ENCODE peak calls at places on chromosomes 16 and 17, in ten cellular contexts. L, P, Z, T, R, I, W, U, Y and B are unnamed samples. For H3K27me3, the result is how much of the 10 kb centered on the place peaks cover.

GRCh38 chr17:82241926-82242697 is 13.3 kb downstream of the SLC16A3 start:
- DNase-seq in L (no peak), P (peak), Z (no peak), T (peak), R (no peak), I (peak), W (no peak), U (no peak), Y (no peak), B (no peak)

GRCh38 chr16:87806246-87806607 is 40.4 kb upstream of the KLHDC4 start:
- DNase-seq in L (no peak), P (peak), Z (peak), T (no peak), R (no peak), I (no peak), W (no peak), U (peak), Y (no peak), B (no peak)

GRCh38 chr16:1794908-1795666 is 1.6 kb upstream of the IGFALS start:
- DNase-seq in L (no peak), P (no peak), Z (no peak), T (peak), R (no peak), I (no peak), W (no peak), U (no peak), Y (no peak), B (peak)

GRCh38 chr17:2723997-2724782 is 12.6 kb upstream of the CLUH start:
- DNase-seq in L (peak), P (peak), Z (no peak), T (peak), R (no peak), I (no peak), W (peak), U (no peak), Y (no peak), B (no peak)

GRCh38 chr16:52346709-52347108 is 200.2 kb downstream of the TOX3 start:
- DNase-seq in L (no peak), P (no peak), Z (no peak), T (no peak), R (no peak), I (no peak), W (no peak), U (no peak), Y (no peak), B (no peak)

GRCh38 chr16:73956592-73957495 is 339.8 kb upstream of the PSMD7 start:
- DNase-seq in L (peak), P (peak), Z (peak), T (no peak), R (peak), I (peak), W (peak), U (peak), Y (no peak), B (peak)

GRCh38 chr16:72769876-72770275 is 278.1 kb downstream of the ZFHX3 start:
- DNase-seq in L (no peak), P (no peak), Z (no peak), T (no peak), R (no peak), I (no peak), W (no peak), U (no peak), Y (no peak), B (no peak)

GRCh38 chr16:1066584-1067172 is 5.9 kb upstream of the SSTR5 start:
- DNase-seq in L (no peak), P (no peak), Z (no peak), T (no peak), R (no peak), I (no peak), W (no peak), U (no peak), Y (no peak), B (no peak)

GRCh38 chr16:83903739-83904138 is 4.8 kb downstream of the MLYCD start:
- DNase-seq in L (no peak), P (peak), Z (no peak), T (no peak), R (no peak), I (no peak), W (no peak), U (no peak), Y (no peak), B (no peak)

GRCh38 chr16:30092373-30093010 is 768 bp upstream of the TBX6 start:
- DNase-seq in L (peak), P (peak), Z (peak), T (peak), R (peak), I (peak), W (peak), U (peak), Y (peak), B (peak)

GRCh38 chr17:81542431-81543338 is 9.5 kb downstream of the FAAP100 start:
- DNase-seq in L (no peak), P (no peak), Z (no peak), T (no peak), R (no peak), I (no peak), W (no peak), U (no peak), Y (no peak), B (no peak)

GRCh38 chr16:8567355-8568230 is 22.7 kb downstream of the TMEM114 start:
- DNase-seq in L (peak), P (peak), Z (peak), T (peak), R (peak), I (peak), W (peak), U (peak), Y (peak), B (peak)

GRCh38 chr16:1723450-1724147 is 17.6 kb downstream of the MAPK8IP3 start:
- DNase-seq in L (peak), P (peak), Z (no peak), T (no peak), R (no peak), I (no peak), W (peak), U (peak), Y (no peak), B (peak)

GRCh38 chr17:79862771-79863440 is 23.7 kb upstream of the CBX4 start:
- DNase-seq in L (no peak), P (no peak), Z (no peak), T (no peak), R (no peak), I (no peak), W (no peak), U (no peak), Y (no peak), B (no peak)

GRCh38 chr16:784431-784830 is 3.8 kb downstream of the RPUSD1 start:
- DNase-seq in L (no peak), P (no peak), Z (no peak), T (no peak), R (no peak), I (no peak), W (no peak), U (no peak), Y (no peak), B (no peak)

GRCh38 chr16:31083981-31084380 is 4.8 kb downstream of the PRSS53 start:
- DNase-seq in L (no peak), P (no peak), Z (no peak), T (no peak), R (no peak), I (no peak), W (no peak), U (no peak), Y (no peak), B (no peak)

DNA sequence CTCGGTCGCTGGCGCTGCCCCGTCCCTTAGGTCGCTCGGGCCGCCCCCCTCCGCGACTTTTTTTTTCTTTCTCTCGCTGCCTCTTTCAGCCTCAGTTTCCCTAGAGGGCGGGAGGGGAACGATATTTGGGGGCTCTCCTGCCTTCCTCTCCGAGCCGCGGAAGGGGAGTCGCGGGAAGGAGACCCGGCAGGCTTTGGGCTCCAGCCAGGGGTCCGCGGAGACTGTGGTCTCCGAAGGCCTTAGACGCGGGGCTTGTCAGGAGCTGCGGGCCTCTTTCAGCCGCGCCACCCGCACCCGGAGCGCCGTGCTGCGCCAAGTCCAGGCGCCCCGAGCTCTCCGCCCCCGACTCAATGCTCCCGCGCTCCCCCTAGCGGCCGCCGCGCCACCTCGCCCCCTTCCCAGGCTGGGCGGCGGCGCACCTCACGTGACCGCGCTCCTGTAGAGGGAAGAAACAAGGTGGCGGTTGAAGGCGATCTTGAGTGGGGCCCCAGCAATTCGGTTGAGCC is at the start of gene LRRC37B:
- DNase-seq in L (peak), P (peak), Z (peak), T (peak), R (peak), I (peak), W (peak), U (peak), Y (peak), B (peak)
- TF ChIP-seq POLR2AphosphoS5 in L (peak), P (peak), Z (peak), T (no peak), R (no peak), I (peak), W (peak), U (peak), Y (peak), B (peak)

DNA sequence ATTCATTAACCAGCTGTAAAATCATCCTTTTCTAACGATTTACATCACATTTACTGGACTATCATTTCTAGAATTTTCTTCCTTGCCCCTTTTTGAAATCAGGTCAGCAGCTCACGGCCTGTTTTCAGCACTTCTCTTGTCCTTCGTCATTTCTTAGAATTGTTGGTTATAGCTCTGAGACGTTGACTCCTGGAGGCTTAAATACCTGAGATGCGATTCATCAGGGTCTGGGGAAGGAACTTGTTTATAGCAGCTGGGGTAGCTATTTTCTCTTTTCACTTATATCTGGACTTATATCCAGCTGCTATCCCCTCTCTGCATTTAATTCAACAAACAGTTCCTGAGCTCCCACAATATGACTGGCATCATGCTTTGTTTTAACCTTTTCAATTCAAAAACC is 338.7 kb upstream of the TNRC6C start:
- DNase-seq in L (no peak), P (no peak), Z (no peak), T (no peak), R (no peak), I (no peak), W (no peak), U (no peak), Y (no peak), B (no peak)
- H3K27me3 ChIP-seq in L (under half), P (under half), Z (under half), T (under half), R (under half), I (under half), W (under half), U (under half), Y (under half), B (under half)

DNA sequence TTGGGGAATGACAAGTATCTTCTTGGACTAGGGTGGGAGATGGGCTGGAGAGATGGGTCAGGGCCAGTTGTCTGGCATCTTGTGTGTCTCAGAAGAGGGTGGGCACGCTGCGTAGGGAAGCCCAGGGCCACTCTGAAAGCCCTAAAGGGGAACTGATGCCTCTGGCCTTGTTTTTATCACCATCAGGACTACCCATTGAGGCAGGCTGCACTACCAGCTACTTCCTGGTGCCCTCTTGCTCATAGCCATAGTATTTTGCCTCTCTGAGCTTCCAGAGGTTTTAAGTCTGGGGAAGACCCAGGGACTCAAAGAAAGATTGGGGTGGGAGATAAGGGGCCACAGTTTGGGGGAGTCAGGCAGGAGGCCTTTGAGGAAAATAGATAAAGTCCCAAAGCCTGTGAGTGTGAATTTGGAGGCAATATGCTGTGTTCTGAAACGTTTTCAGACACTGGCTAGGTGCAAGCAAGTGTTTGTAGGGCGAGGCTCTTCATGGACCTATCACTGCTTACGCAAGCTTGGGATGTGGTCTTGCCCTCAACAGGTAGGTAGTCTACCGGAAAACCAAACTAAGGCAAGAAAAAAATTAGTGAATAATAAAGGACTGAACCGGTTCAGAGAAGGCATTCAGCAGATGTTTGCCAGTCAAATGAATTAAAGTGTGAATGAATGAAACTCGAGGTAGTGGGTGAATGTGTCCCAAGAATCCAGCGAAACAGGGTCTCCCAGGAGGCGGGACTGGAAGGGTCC is 688 bp upstream of the ITGB3 start:
- DNase-seq in L (peak), P (no peak), Z (no peak), T (no peak), R (no peak), I (no peak), W (no peak), U (no peak), Y (no peak), B (no peak)
- H3K4me3 ChIP-seq in L (peak), P (no peak), Z (peak), T (peak), R (peak), I (peak), W (peak), U (peak), Y (peak), B (peak)

GRCh38 chr16:67245674-67246080 is 1.6 kb downstream of the FHOD1 start:
- DNase-seq in L (no peak), P (no peak), Z (no peak), T (no peak), R (no peak), I (no peak), W (no peak), U (no peak), Y (no peak), B (no peak)

GRCh38 chr16:67243481-67243880 is 3.8 kb downstream of the FHOD1 start:
- DNase-seq in L (no peak), P (no peak), Z (no peak), T (no peak), R (no peak), I (no peak), W (no peak), U (no peak), Y (no peak), B (no peak)

GRCh38 chr16:67246081-67246944 is 968 bp downstream of the FHOD1 start:
- DNase-seq in L (peak), P (peak), Z (peak), T (peak), R (no peak), I (no peak), W (peak), U (peak), Y (no peak), B (peak)

GRCh38 chr16:67245189-67245585 is 2.1 kb downstream of the FHOD1 start:
- DNase-seq in L (no peak), P (no peak), Z (no peak), T (no peak), R (no peak), I (no peak), W (no peak), U (no peak), Y (no peak), B (no peak)

DNA sequence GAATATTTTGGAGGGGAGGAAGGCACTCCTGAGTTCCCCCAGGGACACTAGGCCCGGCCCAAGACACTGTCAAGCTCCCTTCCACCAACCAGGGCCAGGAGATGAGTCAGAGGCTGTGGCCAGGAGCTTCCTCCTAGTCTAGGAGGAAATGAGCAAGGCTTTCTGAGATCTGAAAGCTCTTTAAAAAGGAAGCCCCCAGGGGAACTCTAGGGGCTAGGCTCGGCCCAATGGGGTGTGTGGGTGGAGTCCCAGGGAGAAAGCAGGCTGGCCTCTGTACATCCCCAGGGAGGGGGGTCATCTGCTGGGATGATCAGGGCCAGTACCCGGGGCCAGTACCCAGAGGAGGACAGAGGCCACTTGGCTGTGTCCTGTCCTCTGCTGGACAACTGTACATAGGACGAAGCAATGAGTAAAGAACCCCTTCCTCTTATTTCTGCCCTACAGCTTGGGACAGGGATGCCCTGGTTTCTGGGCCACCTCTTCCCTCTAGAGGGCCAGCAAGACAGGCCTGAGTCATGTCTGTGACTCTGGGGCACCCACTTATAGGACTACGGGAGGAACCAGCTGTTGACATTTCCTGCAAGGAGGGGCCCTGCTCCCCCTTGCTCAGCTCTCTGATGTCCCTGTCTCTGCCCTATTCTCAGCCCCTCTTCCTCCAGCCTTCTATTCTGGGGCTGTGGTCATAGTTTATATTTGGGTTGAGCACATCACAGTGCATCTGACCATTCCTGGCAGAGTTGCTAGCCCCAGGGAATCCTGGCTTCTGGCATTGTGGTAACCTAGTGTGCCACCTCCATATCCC is 2.7 kb downstream of the FHOD1 start:
- DNase-seq in L (no peak), P (peak), Z (peak), T (peak), R (peak), I (no peak), W (no peak), U (peak), Y (no peak), B (no peak)
- TF ChIP-seq POLR2AphosphoS5 in L (no peak), P (no peak), Z (peak), T (no peak), R (peak), I (no peak), W (no peak), U (peak), Y (peak), B (no peak)

GRCh38 chr16:88982286-88983084 is 5.5 kb upstream of the CBFA2T3 start:
- DNase-seq in L (no peak), P (no peak), Z (no peak), T (no peak), R (no peak), I (no peak), W (no peak), U (no peak), Y (no peak), B (no peak)
- H3K27me3 ChIP-seq in L (under half), P (under half), Z (under half), T (half or more), R (under half), I (under half), W (under half), U (under half), Y (under half), B (under half)

GRCh38 chr17:74861554-74862107 is 1.9 kb upstream of the GRIN2C start:
- DNase-seq in L (peak), P (no peak), Z (no peak), T (no peak), R (no peak), I (no peak), W (peak), U (no peak), Y (no peak), B (no peak)
- H3K4me3 ChIP-seq in L (peak), P (no peak), Z (no peak), T (peak), R (no peak), I (no peak), W (peak), U (peak), Y (peak), B (no peak)

DNA sequence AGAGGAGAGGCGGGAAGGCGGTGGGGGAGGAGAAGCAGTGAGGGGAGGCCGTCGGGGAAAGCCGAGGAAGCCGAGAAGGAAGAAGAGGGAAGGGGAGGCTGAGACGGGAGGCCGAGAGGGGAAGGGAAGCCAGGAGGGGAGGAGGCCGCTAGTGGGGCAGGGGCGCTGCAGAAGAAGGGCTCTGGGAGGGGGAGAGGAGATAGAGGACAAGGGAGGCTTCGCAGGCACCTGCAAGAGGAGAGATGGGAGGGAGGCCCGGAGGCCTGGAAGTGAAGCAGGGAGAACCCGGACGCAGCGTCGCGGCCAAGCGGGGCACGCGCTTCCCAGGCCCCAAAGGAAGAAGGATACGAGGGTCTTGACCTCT is 2.3 kb downstream of the C17orf58 start:
- DNase-seq in L (peak), P (no peak), Z (no peak), T (peak), R (no peak), I (no peak), W (peak), U (no peak), Y (no peak), B (no peak)
- TF ChIP-seq POLR2AphosphoS5 in L (no peak), P (no peak), Z (no peak), T (no peak), R (no peak), I (no peak), W (no peak), U (no peak), Y (no peak), B (no peak)

GRCh38 chr17:47231334-47231733 is 22.2 kb downstream of the MYL4 start:
- DNase-seq in L (no peak), P (no peak), Z (no peak), T (no peak), R (peak), I (no peak), W (no peak), U (no peak), Y (no peak), B (no peak)
- H3K27me3 ChIP-seq in L (under half), P (under half), Z (under half), T (under half), R (under half), I (under half), W (under half), U (under half), Y (under half), B (under half)